ENCODE peak calls at places on chromosomes 12 and 14, in seven cellular contexts. O, G, T, I, R, W and Y are unnamed samples.

GRCh38 chr14:99698236-99698635 is 14.1 kb downstream of the CYP46A1 start:
- DNase-seq in O (no peak), G (no peak), T (no peak), I (no peak), R (no peak), W (no peak), Y (no peak)

GRCh38 chr12:108565976-108566375 is 3.6 kb downstream of the ISCU start:
- DNase-seq in O (peak), G (no peak), T (peak), I (peak), R (peak), W (no peak), Y (no peak)

GRCh38 chr14:72063761-72064282 is 131.6 kb downstream of the RGS6 start:
- DNase-seq in O (no peak), G (no peak), T (no peak), I (no peak), R (no peak), W (no peak), Y (no peak)

GRCh38 chr12:132282031-132282949 is 47.1 kb downstream of the GALNT9 start:
- DNase-seq in O (no peak), G (no peak), T (no peak), I (no peak), R (no peak), W (no peak), Y (no peak)

GRCh38 chr14:51382506-51382905 is 142.5 kb downstream of the TMX1 start:
- DNase-seq in O (no peak), G (no peak), T (no peak), I (no peak), R (peak), W (no peak), Y (no peak)

GRCh38 chr12:105508096-105508495 is 177.6 kb downstream of the C12orf75 start:
- DNase-seq in O (peak), G (no peak), T (no peak), I (no peak), R (no peak), W (no peak), Y (no peak)

GRCh38 chr12:120100630-120101029 is 15.9 kb downstream of the RAB35 start:
- DNase-seq in O (no peak), G (peak), T (peak), I (no peak), R (no peak), W (no peak), Y (no peak)

GRCh38 chr12:94057262-94058151 is 90.9 kb upstream of the PLXNC1 start:
- DNase-seq in O (no peak), G (no peak), T (peak), I (no peak), R (no peak), W (no peak), Y (no peak)

GRCh38 chr14:100874411-100875091 is 29.0 kb downstream of the RTL1 start:
- DNase-seq in O (no peak), G (no peak), T (no peak), I (no peak), R (no peak), W (no peak), Y (no peak)

GRCh38 chr14:89723930-89724915 is 230.3 kb downstream of the EFCAB11 start:
- DNase-seq in O (no peak), G (no peak), T (peak), I (no peak), R (no peak), W (no peak), Y (no peak)

GRCh38 chr12:50066402-50066801 is 9.0 kb downstream of the ASIC1 start:
- DNase-seq in O (no peak), G (no peak), T (peak), I (no peak), R (peak), W (no peak), Y (peak)

GRCh38 chr12:41531147-41531829 is 343.2 kb downstream of the PDZRN4 start:
- DNase-seq in O (no peak), G (peak), T (no peak), I (no peak), R (no peak), W (no peak), Y (no peak)

GRCh38 chr12:90977224-90977623 is 22.2 kb upstream of the CCER1 start:
- DNase-seq in O (no peak), G (no peak), T (peak), I (no peak), R (no peak), W (no peak), Y (no peak)

GRCh38 chr14:59438148-59438766 is 26.9 kb downstream of the GPR135 start:
- DNase-seq in O (peak), G (no peak), T (peak), I (no peak), R (peak), W (no peak), Y (no peak)

GRCh38 chr12:81143057-81143456 is 65.2 kb downstream of the ACSS3 start:
- DNase-seq in O (no peak), G (no peak), T (no peak), I (no peak), R (no peak), W (no peak), Y (no peak)

GRCh38 chr14:101735453-101735852 is 26.1 kb upstream of the PPP2R5C start:
- DNase-seq in O (no peak), G (no peak), T (no peak), I (no peak), R (no peak), W (no peak), Y (no peak)

GRCh38 chr12:123995023-123995422 is 22.0 kb downstream of the ZNF664 start:
- DNase-seq in O (peak), G (no peak), T (peak), I (no peak), R (no peak), W (no peak), Y (no peak)

GRCh38 chr12:123591702-123592481 is 7.5 kb downstream of the TMED2 start:
- DNase-seq in O (no peak), G (no peak), T (peak), I (no peak), R (peak), W (no peak), Y (no peak)

GRCh38 chr12:97757431-97758091 is 295.0 kb downstream of the RMST start:
- DNase-seq in O (no peak), G (no peak), T (no peak), I (no peak), R (no peak), W (no peak), Y (no peak)

GRCh38 chr14:31297112-31297511 is 89.5 kb upstream of the HECTD1 start:
- DNase-seq in O (no peak), G (no peak), T (no peak), I (no peak), R (no peak), W (no peak), Y (no peak)

GRCh38 chr14:66514206-66514605 is 6.3 kb downstream of the GPHN start:
- DNase-seq in O (no peak), G (no peak), T (peak), I (no peak), R (no peak), W (no peak), Y (no peak)

GRCh38 chr12:56351325-56351724 is 8.6 kb downstream of the STAT2 start:
- DNase-seq in O (peak), G (no peak), T (no peak), I (no peak), R (no peak), W (no peak), Y (no peak)

GRCh38 chr12:90163975-90164374 is 455.3 kb upstream of the ATP2B1 start:
- DNase-seq in O (peak), G (no peak), T (peak), I (no peak), R (no peak), W (no peak), Y (no peak)

GRCh38 chr12:18221726-18222125 is 39.6 kb upstream of the PIK3C2G start:
- DNase-seq in O (no peak), G (no peak), T (no peak), I (no peak), R (no peak), W (no peak), Y (no peak)

GRCh38 chr14:66008631-66009030 is 477.5 kb upstream of the CCDC196 start:
- DNase-seq in O (no peak), G (no peak), T (no peak), I (no peak), R (no peak), W (no peak), Y (no peak)

GRCh38 chr14:35337557-35338255 is 45.5 kb downstream of the PSMA6 start:
- DNase-seq in O (no peak), G (no peak), T (no peak), I (no peak), R (no peak), W (no peak), Y (peak)